ENCODE peak calls at places on chromosomes 12 and 14, in eight cellular contexts. R, Q, X, N, Y, O, D and B are unnamed samples.

GRCh38 chr14:20455355-20456300 is 602 bp downstream of the APEX1 start:
- DNase-seq in R (no peak), Q (no peak), X (no peak), N (peak; percentile 91), Y (peak; percentile 82), O (peak; percentile 48), D (peak; percentile 27), B (peak; percentile 95)

GRCh38 chr12:20483776-20484175 is 115.4 kb downstream of the PDE3A start:
- DNase-seq in R (no peak), Q (no peak), X (no peak), N (peak; percentile 53), Y (no peak), O (no peak), D (no peak), B (no peak)

GRCh38 chr12:66449531-66449930 is 147.2 kb downstream of the HELB start:
- DNase-seq in R (no peak), Q (no peak), X (no peak), N (no peak), Y (no peak), O (no peak), D (no peak), B (peak; percentile 55)

GRCh38 chr12:79566452-79566851 is 124.3 kb downstream of the PAWR start:
- DNase-seq in R (no peak), Q (no peak), X (peak; percentile 78), N (no peak), Y (no peak), O (no peak), D (no peak), B (peak; percentile 82)

GRCh38 chr12:55713721-55714120 is 2.1 kb upstream of the BLOC1S1 start:
- DNase-seq in R (no peak), Q (no peak), X (no peak), N (peak; percentile 45), Y (no peak), O (no peak), D (no peak), B (peak; percentile 97)

GRCh38 chr14:53214384-53214783 is 61.3 kb upstream of the DDHD1 start:
- DNase-seq in R (no peak), Q (no peak), X (no peak), N (no peak), Y (no peak), O (no peak), D (no peak), B (no peak)

GRCh38 chr14:85596562-85596961 is 66.6 kb downstream of the FLRT2 start:
- DNase-seq in R (no peak), Q (no peak), X (no peak), N (no peak), Y (no peak), O (no peak), D (no peak), B (no peak)

GRCh38 chr12:64825143-64826011 is 930 bp downstream of the TBC1D30 start:
- DNase-seq in R (no peak), Q (no peak), X (no peak), N (no peak), Y (no peak), O (no peak), D (peak; percentile 25), B (no peak)

GRCh38 chr12:75560167-75560566 is 48.8 kb upstream of the KRR1 start:
- DNase-seq in R (no peak), Q (no peak), X (peak; percentile 68), N (peak; percentile 17), Y (peak; percentile 20), O (no peak), D (no peak), B (no peak)

GRCh38 chr14:32073537-32074189 is 3.4 kb upstream of the ARHGAP5 start:
- DNase-seq in R (peak; percentile 53), Q (peak; percentile 31), X (peak; percentile 94), N (peak; percentile 86), Y (peak; percentile 81), O (peak; percentile 79), D (peak; percentile 49), B (peak; percentile 95)

GRCh38 chr12:63870838-63871237 is 26.3 kb downstream of the SRGAP1 start:
- DNase-seq in R (no peak), Q (no peak), X (no peak), N (no peak), Y (no peak), O (no peak), D (no peak), B (no peak)

GRCh38 chr12:128727461-128727860 is 96.3 kb downstream of the SLC15A4 start:
- DNase-seq in R (no peak), Q (no peak), X (no peak), N (no peak), Y (no peak), O (no peak), D (no peak), B (no peak)

GRCh38 chr12:128729628-128730121 is 94.1 kb downstream of the SLC15A4 start:
- DNase-seq in R (no peak), Q (no peak), X (peak; percentile 5), N (no peak), Y (no peak), O (no peak), D (no peak), B (no peak)

GRCh38 chr12:128727999-128728398 is 95.8 kb downstream of the SLC15A4 start:
- DNase-seq in R (no peak), Q (no peak), X (peak; percentile 15), N (no peak), Y (no peak), O (no peak), D (no peak), B (no peak)

GRCh38 chr12:128726866-128727265 is 96.9 kb downstream of the SLC15A4 start:
- DNase-seq in R (peak; percentile 46), Q (no peak), X (no peak), N (no peak), Y (no peak), O (no peak), D (no peak), B (no peak)

DNA sequence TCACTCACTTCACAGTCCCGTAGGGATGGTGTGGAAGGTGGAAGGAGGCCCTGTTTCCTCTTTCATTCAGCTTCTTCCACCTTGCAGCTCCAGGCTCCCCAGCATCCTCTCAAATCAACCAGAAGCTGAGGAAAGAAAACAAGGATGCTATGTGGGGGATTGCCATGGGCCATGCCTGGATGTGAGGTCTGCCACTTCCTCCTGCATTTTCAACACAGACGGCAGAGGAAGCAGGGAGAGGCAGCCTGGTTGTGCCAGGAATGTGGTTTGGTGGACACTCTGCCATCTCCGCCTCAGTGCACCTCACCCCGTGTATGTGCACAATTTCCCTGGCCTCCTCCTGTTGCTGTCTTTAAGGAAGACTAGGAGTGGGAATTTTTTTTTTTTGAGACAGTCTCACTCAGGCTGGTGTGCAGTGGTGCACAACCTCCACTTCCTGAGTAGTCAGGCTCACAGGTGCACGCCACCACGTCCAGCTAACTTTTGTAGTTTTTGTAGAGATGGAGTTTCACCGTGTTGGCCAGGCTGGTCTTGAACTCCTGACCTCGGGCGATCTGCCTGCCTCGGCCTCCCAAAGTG is 99.2 kb downstream of the SLC15A4 start:
- DNase-seq in R (no peak), Q (no peak), X (no peak), N (no peak), Y (no peak), O (no peak), D (no peak), B (no peak)
- H3K4me3 ChIP-seq in R (no peak overlapping the region), Q (no peak overlapping the region), X (no peak overlapping the region), N (no peak overlapping the region), Y (no peak overlapping the region), O (no peak overlapping the region), D (no peak overlapping the region), B (no peak overlapping the region)

DNA sequence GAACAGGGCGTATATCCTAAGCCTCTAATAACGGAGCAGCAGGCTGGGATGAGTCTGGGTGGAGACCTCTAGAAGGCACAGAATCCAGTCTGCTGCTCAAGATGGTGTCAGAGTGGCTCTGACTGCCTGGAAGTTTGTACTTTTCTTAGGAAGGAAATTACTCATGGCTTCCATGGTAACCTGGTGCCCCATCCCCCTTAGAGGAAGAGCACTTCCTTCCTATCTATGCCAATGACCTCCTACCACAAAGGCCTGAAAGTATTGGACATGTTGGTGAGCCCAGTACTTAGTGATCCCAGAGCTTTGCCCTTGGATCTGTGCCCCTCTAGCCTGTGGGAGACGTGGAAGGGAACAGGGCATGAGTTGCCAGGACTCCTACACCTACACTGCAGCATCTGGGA is 1.5 kb downstream of the BATF start:
- DNase-seq in R (no peak), Q (no peak), X (no peak), N (no peak), Y (no peak), O (peak; percentile 12), D (no peak), B (no peak)
- H3K4me3 ChIP-seq in R (peak overlapping the region; percentile 46), Q (no peak overlapping the region), X (no peak overlapping the region), N (no peak overlapping the region), Y (no peak overlapping the region), O (no peak overlapping the region), D (peak overlapping the region; percentile 44), B (no peak overlapping the region)

DNA sequence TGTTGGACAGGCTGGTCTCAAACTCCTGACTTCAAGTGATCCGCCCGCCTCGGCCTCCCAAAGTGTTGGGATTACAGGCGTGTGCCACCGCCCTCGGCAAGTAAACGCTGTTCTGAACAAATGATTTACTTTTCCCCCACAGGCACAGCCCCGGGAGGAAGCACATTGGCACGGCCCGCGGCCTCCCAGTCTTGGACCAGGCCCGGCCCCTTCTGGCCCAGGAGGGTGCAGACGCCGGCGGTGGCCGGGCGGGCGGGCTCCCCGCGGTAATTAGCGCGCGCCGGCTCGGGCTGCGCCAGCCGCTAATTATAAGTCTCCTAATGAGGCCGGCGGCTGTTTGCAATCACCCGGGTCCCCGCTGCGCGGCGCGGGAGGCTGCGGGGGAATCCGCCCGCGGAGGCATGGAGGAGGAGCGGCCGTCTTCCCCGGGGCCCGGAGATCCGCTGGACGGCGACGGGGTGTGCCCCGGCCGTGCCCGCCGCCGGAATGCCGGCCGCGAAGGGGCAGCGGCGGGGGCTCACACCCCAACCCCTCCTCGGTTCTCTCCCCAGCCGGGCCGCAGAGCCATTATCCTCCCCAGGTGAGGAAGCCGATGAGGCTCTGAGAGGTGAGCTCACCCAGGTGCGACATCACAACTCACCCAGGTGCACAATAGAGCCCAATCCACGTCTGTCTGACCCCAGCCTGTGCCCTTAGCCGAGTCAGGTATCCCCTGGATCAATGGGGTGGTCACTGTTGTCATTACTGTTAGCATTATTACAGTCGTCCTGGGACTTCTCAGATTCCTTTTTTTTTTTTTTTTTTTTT is 3.3 kb upstream of the POP5 start:
- DNase-seq in R (peak; percentile 84), Q (peak; percentile 41), X (no peak), N (no peak), Y (peak; percentile 59), O (peak; percentile 20), D (peak; percentile 75), B (peak; percentile 92)
- H3K4me3 ChIP-seq in R (peak overlapping the region; percentile 48), Q (peak overlapping the region; percentile 55), X (peak overlapping the region; percentile 35), N (peak overlapping the region; percentile 30), Y (peak overlapping the region; percentile 31), O (peak overlapping the region; percentile 52), D (peak overlapping the region; percentile 42), B (peak overlapping the region; percentile 67)

GRCh38 chr14:104206281-104206904 is 68.0 kb downstream of the KIF26A start:
- DNase-seq in R (peak; percentile 67), Q (no peak), X (peak; percentile 33), N (no peak), Y (peak; percentile 77), O (no peak), D (peak; percentile 61), B (no peak)

GRCh38 chr14:104209985-104210520 is 71.7 kb downstream of the KIF26A start:
- DNase-seq in R (no peak), Q (no peak), X (no peak), N (no peak), Y (no peak), O (no peak), D (no peak), B (no peak)

GRCh38 chr14:104205781-104206180 is 67.4 kb downstream of the KIF26A start:
- DNase-seq in R (no peak), Q (no peak), X (no peak), N (no peak), Y (no peak), O (no peak), D (no peak), B (no peak)

GRCh38 chr14:104204660-104205149 is 66.3 kb downstream of the KIF26A start:
- DNase-seq in R (no peak), Q (no peak), X (no peak), N (no peak), Y (no peak), O (no peak), D (no peak), B (no peak)

GRCh38 chr14:104207142-104207845 is 68.9 kb downstream of the KIF26A start:
- DNase-seq in R (no peak), Q (no peak), X (no peak), N (no peak), Y (no peak), O (no peak), D (no peak), B (no peak)
- H3K4me3 ChIP-seq in R (no peak overlapping the region), Q (no peak overlapping the region), X (no peak overlapping the region), N (no peak overlapping the region), Y (no peak overlapping the region), O (no peak overlapping the region), D (no peak overlapping the region), B (no peak overlapping the region)